ENCODE peak calls at places on chromosomes 2 and 18, in four cellular contexts. T, F, D and W are unnamed samples.

GRCh38 chr2:109208071-109208950 is 79.3 kb downstream of the SH3RF3 start:
- DNase-seq in T (peak), F (no peak), D (no peak), W (no peak)

GRCh38 chr2:64562148-64562784 is 38.1 kb downstream of the AFTPH start:
- DNase-seq in T (peak), F (peak), D (no peak), W (no peak)

GRCh38 chr2:15271941-15272340 is 289.2 kb downstream of the NBAS start:
- DNase-seq in T (no peak), F (no peak), D (no peak), W (no peak)

GRCh38 chr2:73890301-73891092 is 2.3 kb upstream of the ACTG2 start:
- DNase-seq in T (no peak), F (no peak), D (no peak), W (no peak)

GRCh38 chr2:128557841-128558241 is 239.2 kb upstream of the HS6ST1 start:
- DNase-seq in T (no peak), F (no peak), D (no peak), W (no peak)

GRCh38 chr2:70947556-70948184 is 12.0 kb downstream of the ATP6V1B1 start:
- DNase-seq in T (no peak), F (peak), D (no peak), W (no peak)

GRCh38 chr2:109159096-109159495 is 30.1 kb downstream of the SH3RF3 start:
- DNase-seq in T (no peak), F (no peak), D (no peak), W (no peak)

GRCh38 chr18:44541159-44541558 is 139.5 kb upstream of the SETBP1 start:
- DNase-seq in T (no peak), F (no peak), D (no peak), W (no peak)

GRCh38 chr2:225274751-225275150 is 124.8 kb upstream of the NYAP2 start:
- DNase-seq in T (no peak), F (peak), D (no peak), W (no peak)

GRCh38 chr18:15198116-15198389 is 450.1 kb downstream of the ANKRD30B start:
- DNase-seq in T (no peak), F (no peak), D (no peak), W (no peak)

GRCh38 chr2:220937231-220937630 is 634.9 kb downstream of the EPHA4 start:
- DNase-seq in T (no peak), F (no peak), D (no peak), W (no peak)

GRCh38 chr18:57789105-57789504 is 14.0 kb downstream of the ATP8B1 start:
- DNase-seq in T (no peak), F (no peak), D (no peak), W (no peak)

GRCh38 chr2:24492283-24493272 is 1.5 kb downstream of the NCOA1 start:
- DNase-seq in T (peak), F (no peak), D (peak), W (peak)

GRCh38 chr18:12657048-12657848 is 659 bp downstream of the SPIRE1 start:
- DNase-seq in T (peak), F (peak), D (peak), W (peak)

GRCh38 chr18:14999085-14999975 is 251.4 kb downstream of the ANKRD30B start:
- DNase-seq in T (no peak), F (no peak), D (no peak), W (no peak)

GRCh38 chr2:68734688-68735525 is at the start of gene ARHGAP25:
- DNase-seq in T (no peak), F (no peak), D (no peak), W (no peak)

GRCh38 chr2:68733365-68733764 is 1.2 kb upstream of the ARHGAP25 start:
- DNase-seq in T (no peak), F (no peak), D (no peak), W (no peak)

GRCh38 chr2:68737717-68738116 is 3.1 kb downstream of the ARHGAP25 start:
- DNase-seq in T (no peak), F (no peak), D (no peak), W (no peak)

GRCh38 chr2:68734176-68734575 is 435 bp upstream of the ARHGAP25 start:
- DNase-seq in T (no peak), F (no peak), D (no peak), W (no peak)

GRCh38 chr2:68736086-68736485 is 1.5 kb downstream of the ARHGAP25 start:
- DNase-seq in T (no peak), F (no peak), D (no peak), W (no peak)
- H3K27ac ChIP-seq in T (no peak), F (no peak), D (no peak), W (no peak)

DNA sequence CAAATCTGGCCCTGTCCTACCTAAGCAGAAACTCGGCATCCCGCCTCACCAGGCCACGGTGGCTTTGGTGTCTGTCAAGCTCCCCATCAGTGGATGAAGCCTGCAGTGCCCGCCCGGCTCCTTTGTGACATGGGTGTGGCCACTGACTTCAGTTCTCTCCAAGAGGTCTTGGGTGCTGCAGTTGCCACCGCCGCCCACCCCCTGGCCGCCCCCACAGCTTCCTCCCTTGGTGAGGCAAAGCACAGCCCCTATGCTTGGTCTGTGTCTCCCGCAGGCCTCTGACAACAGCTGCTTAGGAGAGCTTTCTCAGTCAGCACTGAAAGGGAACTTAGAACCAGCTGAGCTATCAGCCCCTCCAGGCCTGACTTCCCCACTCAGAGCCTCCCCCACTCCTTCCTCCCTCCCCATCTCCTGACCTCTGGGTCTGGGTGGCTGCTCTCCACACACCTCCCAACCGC is 22.9 kb upstream of the GPR55 start:
- DNase-seq in T (no peak), F (no peak), D (no peak), W (no peak)
- TF ChIP-seq EZH2phosphoT487 in T (no peak), F (no peak), D (no peak), W (no peak)

GRCh38 chr2:215917953-215918620 is 95.3 kb downstream of the MREG start:
- DNase-seq in T (no peak), F (no peak), D (no peak), W (peak)
- H3K27ac ChIP-seq in T (peak), F (no peak), D (no peak), W (peak)

GRCh38 chr18:21132398-21132918 is 20.8 kb upstream of the ROCK1 start:
- DNase-seq in T (no peak), F (no peak), D (no peak), W (no peak)

GRCh38 chr18:21134895-21135294 is 23.3 kb upstream of the ROCK1 start:
- DNase-seq in T (no peak), F (peak), D (no peak), W (no peak)

GRCh38 chr18:21129586-21130216 is 18.1 kb upstream of the ROCK1 start:
- DNase-seq in T (no peak), F (no peak), D (no peak), W (no peak)

DNA sequence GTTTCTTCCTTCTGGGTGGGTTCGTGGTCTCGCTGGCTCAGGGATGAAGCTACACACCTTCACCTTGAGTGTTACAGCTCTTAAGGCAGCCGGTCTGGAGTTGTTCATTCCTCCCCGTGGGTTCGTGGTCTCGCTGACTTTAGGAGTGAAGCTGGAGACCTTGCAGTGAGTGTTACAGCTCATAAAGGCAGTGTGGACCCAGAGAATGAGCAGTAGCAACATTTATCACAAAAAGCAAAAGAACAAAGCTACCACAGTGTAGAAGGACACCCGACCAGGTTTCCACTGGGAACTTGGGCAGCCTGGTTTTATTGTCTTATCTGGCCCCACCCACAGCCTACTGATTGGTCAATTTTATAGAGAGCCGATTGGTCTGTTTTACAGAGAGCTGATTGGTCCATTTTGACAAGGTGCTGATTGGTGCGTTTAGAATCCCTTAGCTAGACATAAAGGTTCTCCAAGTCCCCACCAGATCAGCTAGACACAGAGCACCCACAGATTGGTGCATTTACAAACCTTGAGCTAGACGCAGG is 20.2 kb upstream of the ROCK1 start:
- DNase-seq in T (no peak), F (no peak), D (no peak), W (no peak)
- TF ChIP-seq EZH2phosphoT487 in T (no peak), F (no peak), D (no peak), W (no peak)

DNA sequence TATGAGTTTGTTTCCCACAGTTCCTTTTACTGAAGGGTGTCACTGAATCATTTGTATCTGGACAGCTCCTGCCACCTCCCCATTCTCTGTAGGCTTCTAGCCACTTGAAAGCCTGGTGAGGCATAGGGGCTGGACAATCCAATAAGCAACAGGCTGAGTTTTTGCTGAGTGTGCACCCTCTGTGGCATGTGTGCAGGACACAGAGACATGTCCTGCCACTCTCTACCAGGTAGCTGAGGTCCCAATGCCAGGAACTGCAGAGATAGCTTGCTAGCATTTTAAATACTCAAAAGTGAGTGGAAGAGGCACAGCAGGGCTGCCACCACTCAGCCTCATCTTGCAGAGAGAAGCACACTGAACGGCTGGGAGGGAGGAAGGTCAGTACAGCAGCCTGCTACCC is 77.2 kb upstream of the TFCP2L1 start:
- DNase-seq in T (no peak), F (no peak), D (no peak), W (no peak)
- H3K27ac ChIP-seq in T (no peak), F (peak), D (no peak), W (no peak)

DNA sequence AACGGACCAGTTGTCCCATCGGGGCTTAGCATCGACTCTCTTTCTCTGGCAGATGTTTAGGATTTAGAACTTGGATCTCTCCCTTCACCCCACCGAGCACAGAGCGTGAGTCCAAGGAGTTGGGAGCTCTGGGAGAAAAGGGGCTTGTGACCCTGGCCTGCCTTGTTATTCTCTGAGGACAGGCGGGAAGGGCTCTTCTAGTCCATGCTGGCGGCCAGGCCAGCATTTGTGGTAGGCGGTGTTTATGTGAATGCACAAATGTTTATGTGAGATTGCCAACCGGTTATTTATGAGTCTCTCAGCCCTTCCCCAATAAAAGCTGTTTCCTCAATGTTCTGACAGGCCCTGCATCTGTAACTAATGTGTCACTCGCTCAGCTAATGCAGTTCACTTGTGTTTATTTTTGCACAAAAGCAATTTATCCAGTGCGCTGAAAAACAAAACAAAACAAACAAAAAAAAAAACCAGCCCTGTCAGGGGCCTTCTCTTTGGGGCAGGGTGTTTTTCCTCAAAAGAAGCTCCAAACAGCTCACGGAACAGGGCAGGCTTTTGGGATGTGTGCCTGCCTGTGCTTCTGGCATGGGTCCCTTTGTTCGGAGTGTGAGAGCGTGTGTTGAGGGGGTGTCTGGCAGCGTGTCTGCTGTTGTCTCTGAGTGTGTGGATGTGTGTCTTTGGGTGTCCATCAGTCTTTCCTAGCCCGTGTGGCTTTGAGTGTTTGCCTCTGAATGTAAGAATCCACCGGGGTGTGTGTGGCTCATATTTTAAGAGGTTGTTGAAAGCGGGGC is 52.7 kb upstream of the HAAO start:
- DNase-seq in T (no peak), F (no peak), D (no peak), W (peak)
- TF ChIP-seq EZH2phosphoT487 in T (no peak), F (no peak), D (no peak), W (no peak)

DNA sequence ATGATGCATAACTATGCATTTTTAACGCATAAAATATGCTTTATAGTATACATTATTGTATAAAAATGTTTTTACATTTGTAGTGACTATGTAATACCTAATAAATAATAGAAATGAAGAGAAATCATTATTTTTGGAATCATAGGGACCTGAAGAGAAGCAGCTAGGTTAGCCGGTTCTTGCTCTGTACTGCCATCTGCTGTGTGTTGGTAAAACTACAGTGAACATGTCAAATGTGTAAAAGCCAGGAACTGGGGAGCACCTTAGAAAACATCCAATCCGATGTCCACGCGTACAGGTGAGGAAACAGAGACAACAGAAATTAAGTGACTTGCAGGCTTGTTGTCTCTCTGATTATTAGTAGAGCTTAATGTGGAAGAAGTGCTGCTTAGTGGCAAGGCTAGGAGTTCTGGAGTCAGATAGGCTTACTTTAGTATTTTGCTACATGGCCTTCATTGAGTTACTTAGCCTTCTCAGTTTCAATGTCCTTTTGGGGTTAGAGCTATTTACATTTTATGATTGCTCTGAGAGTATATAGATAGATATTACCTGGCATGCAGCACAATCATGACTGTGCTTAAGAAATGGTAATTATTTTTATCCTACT is 386.5 kb downstream of the DLGAP1 start:
- DNase-seq in T (peak), F (peak), D (peak), W (peak)
- H3K27ac ChIP-seq in T (peak), F (no peak), D (no peak), W (no peak)

DNA sequence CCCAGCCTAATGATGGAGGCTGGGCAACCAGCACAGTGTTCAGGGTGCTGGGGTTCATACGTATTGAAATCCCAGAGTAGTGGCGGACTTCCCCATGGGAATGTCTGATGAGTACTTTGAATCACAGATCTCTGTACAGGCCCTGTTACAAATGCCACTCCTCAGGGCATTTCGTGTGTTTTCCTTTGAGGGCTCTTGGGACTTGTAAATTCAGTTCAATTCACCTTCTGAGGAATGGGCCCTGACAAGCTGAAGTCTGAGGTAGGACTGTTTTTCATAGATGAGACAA is 288 bp upstream of the RDH14 start:
- DNase-seq in T (no peak), F (no peak), D (no peak), W (no peak)
- TF ChIP-seq EZH2phosphoT487 in T (no peak), F (no peak), D (no peak), W (no peak)

GRCh38 chr2:167289651-167290410 is 401.6 kb downstream of the XIRP2 start:
- DNase-seq in T (no peak), F (no peak), D (no peak), W (no peak)

GRCh38 chr2:167294775-167295140 is 406.5 kb downstream of the XIRP2 start:
- DNase-seq in T (no peak), F (no peak), D (no peak), W (no peak)

GRCh38 chr2:167293172-167293781 is 405.0 kb downstream of the XIRP2 start:
- DNase-seq in T (peak), F (no peak), D (peak), W (peak)

GRCh38 chr2:167294031-167294774 is 405.9 kb downstream of the XIRP2 start:
- DNase-seq in T (peak), F (peak), D (peak), W (peak)

DNA sequence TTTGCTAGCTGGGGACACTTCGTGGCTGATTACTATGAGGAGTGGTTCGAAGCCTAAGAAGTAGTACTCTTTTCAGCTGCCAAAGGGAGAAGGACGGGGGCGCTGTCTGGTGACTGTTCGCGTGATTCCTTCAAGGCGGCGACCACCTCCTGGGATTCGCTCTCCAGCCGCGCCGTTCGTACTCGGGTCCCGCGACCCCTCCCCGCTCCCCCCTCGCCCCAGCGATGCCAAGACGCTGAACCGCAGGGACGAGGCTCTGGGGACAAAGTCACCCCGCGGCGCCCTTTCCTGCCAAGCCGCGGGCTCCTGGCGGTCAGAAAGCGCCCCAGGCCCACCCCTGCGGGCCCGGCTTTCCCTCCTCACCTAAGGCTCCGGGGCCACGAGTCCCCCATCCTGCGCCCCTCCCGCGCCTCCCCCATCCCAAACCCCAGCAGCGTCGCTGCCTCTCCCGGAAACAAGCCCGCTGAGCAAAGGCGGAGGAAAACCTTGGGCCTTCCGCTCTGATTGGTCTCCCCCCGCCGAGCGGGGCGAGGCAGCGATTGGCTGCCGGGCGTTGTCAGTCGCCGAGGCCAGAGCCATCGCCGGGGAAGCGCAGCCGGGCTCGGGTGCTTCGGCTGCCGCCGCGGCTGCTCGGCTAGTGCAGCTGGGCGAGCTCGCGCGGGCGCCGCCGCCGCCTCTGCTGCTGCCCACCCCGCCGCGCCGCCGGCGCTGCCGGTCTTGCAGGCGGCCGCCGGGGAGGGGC is 404.3 kb downstream of the XIRP2 start:
- DNase-seq in T (peak), F (peak), D (peak), W (peak)
- H3K27ac ChIP-seq in T (peak), F (peak), D (peak), W (peak)

DNA sequence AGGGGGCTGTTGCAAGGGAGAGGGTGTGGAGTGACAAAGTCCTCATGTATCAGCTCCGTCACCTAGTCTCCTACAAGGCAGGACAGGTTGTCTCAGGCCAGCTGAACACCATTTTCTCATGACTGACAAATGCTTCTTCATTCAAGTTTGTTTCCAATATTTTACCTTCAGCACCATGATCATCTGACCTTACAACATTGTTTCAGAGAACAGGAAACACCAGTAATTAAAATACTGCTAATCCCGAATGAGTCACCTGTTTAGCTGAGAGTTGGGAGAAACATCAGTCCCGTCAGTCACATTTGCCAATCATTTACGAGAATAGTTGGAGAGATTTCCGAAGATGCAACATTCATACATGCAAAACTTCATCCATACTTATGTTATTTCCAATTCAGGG is 25.7 kb upstream of the SP5 start:
- DNase-seq in T (no peak), F (no peak), D (no peak), W (peak)
- TF ChIP-seq EZH2phosphoT487 in T (no peak), F (no peak), D (no peak), W (no peak)